ENCODE peak calls at places on chromosomes 3 and 15, in nine cellular contexts. F is tibial artery; B is tibial nerve; Y is naive thymus-derived CD4-positive, alpha-beta T cell; V is esophagus muscularis mucosa; N is Karpas-422; H is mesenchymal stem cell; S is cardiac muscle cell; E is IMR-90. Q is an unnamed sample.

GRCh38 chr15:74196175-74196574 is 6.4 kb downstream of the STRA6 start:
- DNase-seq in F (no peak), B (no peak), Y (no peak), V (no peak), N (no peak), H (peak; percentile 91), S (peak; percentile 75), E (peak; percentile 93), Q (no peak)

GRCh38 chr15:58568157-58568571 is 136.4 kb downstream of the LIPC start:
- DNase-seq in F (no peak), B (no peak), Y (no peak), V (peak; percentile 91), N (no peak), H (no peak), S (no peak), E (no peak), Q (no peak)

GRCh38 chr3:54917172-54917571 is 10.7 kb downstream of the LRTM1 start:
- DNase-seq in F (no peak), B (no peak), Y (no peak), V (no peak), N (no peak), H (no peak), S (no peak), E (peak; percentile 41), Q (no peak)

GRCh38 chr3:47108546-47108945 is 55.4 kb downstream of the SETD2 start:
- DNase-seq in F (no peak), B (no peak), Y (no peak), V (no peak), N (no peak), H (no peak), S (no peak), E (peak; percentile 20), Q (no peak)

GRCh38 chr3:107392549-107393165 is 15.4 kb downstream of the CCDC54 start:
- DNase-seq in F (no peak), B (no peak), Y (no peak), V (no peak), N (no peak), H (peak; percentile 33), S (no peak), E (peak; percentile 66), Q (no peak)

GRCh38 chr3:11621077-11621476 is 22.6 kb downstream of the VGLL4 start:
- DNase-seq in F (no peak), B (no peak), Y (no peak), V (no peak), N (no peak), H (no peak), S (no peak), E (no peak), Q (no peak)

GRCh38 chr15:66803182-66803729 is 101.2 kb downstream of the SMAD6 start:
- DNase-seq in F (peak; percentile 94), B (peak; percentile 70), Y (no peak), V (peak; percentile 94), N (no peak), H (peak; percentile 99), S (peak; percentile 85), E (peak; percentile 98), Q (peak; percentile 70)

GRCh38 chr3:188242426-188243123 is 88.6 kb downstream of the LPP start:
- DNase-seq in F (no peak), B (no peak), Y (no peak), V (no peak), N (peak; percentile 99), H (no peak), S (no peak), E (no peak), Q (no peak)

GRCh38 chr15:66912441-66912840 is 153.0 kb upstream of the SMAD3 start:
- DNase-seq in F (no peak), B (no peak), Y (no peak), V (no peak), N (peak; percentile 47), H (no peak), S (no peak), E (no peak), Q (no peak)

GRCh38 chr3:9969632-9970019 is 17.0 kb downstream of the EMC3 start:
- DNase-seq in F (no peak), B (no peak), Y (no peak), V (no peak), N (no peak), H (no peak), S (no peak), E (no peak), Q (no peak)

GRCh38 chr3:69558912-69559311 is 173.0 kb upstream of the FRMD4B start:
- DNase-seq in F (peak; percentile 73), B (peak; percentile 42), Y (no peak), V (no peak), N (no peak), H (no peak), S (no peak), E (no peak), Q (no peak)

GRCh38 chr3:46656778-46657556 is 36.5 kb downstream of the ALS2CL start:
- DNase-seq in F (no peak), B (no peak), Y (no peak), V (peak; percentile 81), N (no peak), H (no peak), S (no peak), E (no peak), Q (no peak)

GRCh38 chr3:44289882-44290462 is 48.3 kb downstream of the TOPAZ1 start:
- DNase-seq in F (no peak), B (no peak), Y (no peak), V (no peak), N (no peak), H (no peak), S (no peak), E (no peak), Q (no peak)

GRCh38 chr3:111810909-111811308 is 48.2 kb upstream of the PHLDB2 start:
- DNase-seq in F (no peak), B (no peak), Y (no peak), V (no peak), N (no peak), H (peak; percentile 79), S (no peak), E (peak; percentile 94), Q (no peak)

DNA sequence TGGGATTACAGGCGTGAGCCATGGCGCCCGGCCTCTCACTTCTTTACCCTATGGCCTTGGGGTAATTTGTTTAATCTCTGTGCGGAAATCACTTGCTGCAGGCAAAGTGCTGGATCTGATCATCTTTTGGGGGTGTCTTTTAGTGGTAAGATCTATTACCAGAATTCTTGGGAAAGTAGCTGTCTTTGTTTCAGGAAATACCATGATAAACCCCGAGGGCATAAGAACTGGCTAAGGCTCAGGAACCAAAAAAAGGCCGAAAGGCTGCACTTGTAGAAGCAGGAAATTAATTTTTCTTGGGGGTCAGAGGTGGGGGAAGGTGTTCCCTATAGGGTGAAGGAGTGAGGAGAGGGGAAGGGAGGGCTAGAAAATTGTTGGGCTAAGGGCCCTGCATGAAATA is 22.7 kb upstream of the IGF2BP2 start:
- DNase-seq in F (no peak), B (no peak), Y (no peak), V (no peak), N (no peak), H (no peak), S (no peak), E (no peak), Q (no peak)
- H3K9me3 ChIP-seq in F (no peaks in the 10 kb centered on the region), B (no peaks in the 10 kb centered on the region), Y (no peaks in the 10 kb centered on the region), V (no peaks in the 10 kb centered on the region), N (no peaks in the 10 kb centered on the region), H (no peaks in the 10 kb centered on the region), S (no peaks in the 10 kb centered on the region), E (no peaks in the 10 kb centered on the region), Q (no peaks in the 10 kb centered on the region)

GRCh38 chr3:196322-197153 is at the start of gene CHL1:
- DNase-seq in F (no peak), B (no peak), Y (no peak), V (no peak), N (no peak), H (no peak), S (peak; percentile 46), E (no peak), Q (no peak)

GRCh38 chr3:197154-197855 is 742 bp downstream of the CHL1 start:
- DNase-seq in F (no peak), B (no peak), Y (no peak), V (no peak), N (no peak), H (no peak), S (peak; percentile 30), E (no peak), Q (no peak)

GRCh38 chr3:195662-196061 is 901 bp upstream of the CHL1 start:
- DNase-seq in F (no peak), B (no peak), Y (no peak), V (no peak), N (no peak), H (no peak), S (no peak), E (no peak), Q (no peak)

GRCh38 chr3:199815-200214 is 3.3 kb downstream of the CHL1 start:
- DNase-seq in F (no peak), B (no peak), Y (no peak), V (no peak), N (no peak), H (no peak), S (no peak), E (no peak), Q (no peak)

DNA sequence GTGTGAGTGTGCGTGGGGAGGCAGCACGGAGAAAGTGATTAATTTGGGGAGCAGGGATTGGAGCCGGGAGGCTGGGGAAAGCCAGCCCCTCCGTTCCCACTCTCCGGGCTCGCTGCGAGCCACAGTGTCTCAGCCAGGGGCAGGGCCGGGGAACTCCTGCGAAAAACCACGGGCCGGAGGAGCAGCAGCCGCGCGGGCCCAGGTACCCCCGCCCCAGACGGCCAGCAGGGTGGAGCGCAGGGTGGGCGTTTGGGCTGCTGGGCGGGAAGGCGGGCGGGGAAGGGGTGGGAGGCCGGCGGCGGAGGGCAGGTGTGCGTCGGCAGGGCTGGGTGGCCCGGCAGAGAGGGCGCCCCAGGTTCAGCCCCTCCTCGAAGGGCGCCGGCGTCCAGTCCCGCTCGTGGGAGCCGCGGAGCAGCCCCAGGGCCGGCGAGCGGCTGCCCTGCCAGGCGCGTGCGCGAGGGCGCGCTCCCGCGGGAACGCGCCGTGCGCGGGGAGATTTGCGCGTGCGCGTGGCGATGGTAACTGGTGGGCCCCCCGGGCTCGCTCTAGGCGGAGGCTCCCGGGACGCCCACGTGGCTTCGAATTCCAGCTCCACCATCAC is 1.4 kb downstream of the CHL1 start:
- DNase-seq in F (no peak), B (no peak), Y (no peak), V (no peak), N (no peak), H (no peak), S (peak; percentile 12), E (no peak), Q (no peak)
- H3K9me3 ChIP-seq in F (no peaks in the 10 kb centered on the region), B (no peaks in the 10 kb centered on the region), Y (no peaks in the 10 kb centered on the region), V (no peaks in the 10 kb centered on the region), N (no peaks in the 10 kb centered on the region), H (no peaks in the 10 kb centered on the region), S (no peaks in the 10 kb centered on the region), E (no peaks in the 10 kb centered on the region), Q (no peaks in the 10 kb centered on the region)

DNA sequence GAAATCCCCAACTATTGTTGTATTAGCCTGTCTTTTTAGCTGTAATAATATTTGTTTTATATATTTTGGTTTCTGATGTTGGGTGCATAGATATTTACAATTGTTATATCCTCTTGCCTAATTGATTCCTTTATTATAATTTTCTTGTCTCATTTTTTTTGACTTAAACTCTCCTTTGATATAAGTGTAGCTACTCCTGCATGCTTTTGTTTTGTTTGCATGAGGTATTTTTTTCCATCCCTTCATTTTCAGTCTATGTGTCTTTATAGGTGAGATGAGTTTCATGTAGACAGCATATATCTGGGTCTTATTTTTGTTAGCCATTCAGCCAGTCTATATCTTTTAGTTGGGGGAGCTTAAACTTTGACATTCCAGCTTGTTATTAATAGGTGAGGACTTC is 37.4 kb downstream of the FAIM start:
- DNase-seq in F (no peak), B (no peak), Y (no peak), V (no peak), N (no peak), H (no peak), S (no peak), E (no peak), Q (no peak)
- H3K9me3 ChIP-seq in F (peaks cover 38% of the 10 kb centered on the region), B (no peaks in the 10 kb centered on the region), Y (peaks cover 39% of the 10 kb centered on the region), V (no peaks in the 10 kb centered on the region), N (no peaks in the 10 kb centered on the region), H (peaks cover 50% of the 10 kb centered on the region), S (no peaks in the 10 kb centered on the region), E (peaks cover 17% of the 10 kb centered on the region), Q (peaks cover 44% of the 10 kb centered on the region)

GRCh38 chr3:6602329-6602728 is 258.6 kb upstream of the GRM7 start:
- DNase-seq in F (no peak), B (no peak), Y (no peak), V (no peak), N (no peak), H (no peak), S (no peak), E (no peak), Q (no peak)
- H3K9me3 ChIP-seq in F (no peaks in the 10 kb centered on the region), B (no peaks in the 10 kb centered on the region), Y (no peaks in the 10 kb centered on the region), V (no peaks in the 10 kb centered on the region), N (peaks cover 14% of the 10 kb centered on the region), H (peaks cover 36% of the 10 kb centered on the region), S (no peaks in the 10 kb centered on the region), E (peaks cover 2% of the 10 kb centered on the region), Q (no peaks in the 10 kb centered on the region)

Q was measured in thoracic aorta.